ENCODE peak calls at places on chromosomes 6 and 20, in nine cellular contexts. T is activated CD8-positive, alpha-beta T cell treated with anti-CD3 and anti-CD28 coated beads, Interleukin-2, amount 10 ng/mL, durations not matched to agents 7 days and 5 days; C is SW480; M is activated gamma-delta T cell treated with Interleukin-2 at 50 U/mL for 16 hours; Z is HuH-7.5; B is fibroblast of pulmonary artery; Q is cardiac fibroblast; P is stimulated activated CD4-positive, alpha-beta T cell treated with anti-CD3 and anti-CD28 coated beads, Interleukin-2, amount 100 ng/mL, for 48 hours; J is ureter. E is an unnamed sample.

GRCh38 chr20:32580194-32580593 is 4.9 kb downstream of the NOL4L start:
- DNase-seq in C (no peak), P (no peak), Q (no peak), B (no peak), Z (no peak), T (no peak), M (no peak), J (no peak), E (no peak)

GRCh38 chr6:28922004-28922840 is 1.6 kb downstream of the TRIM27 start:
- DNase-seq in Q (peak), J (peak), B (peak), C (peak), M (no peak), P (no peak), T (peak), Z (peak), E (no peak)

GRCh38 chr20:14478126-14478525 is 140.7 kb upstream of the FLRT3 start:
- DNase-seq in T (no peak), Q (no peak), Z (no peak), C (no peak), B (no peak), P (no peak), J (no peak), M (no peak), E (no peak)

GRCh38 chr6:149717255-149717587 is 680 bp downstream of the LATS1 start:
- DNase-seq in Q (no peak), C (no peak), T (no peak), Z (no peak), B (no peak), M (no peak), J (no peak), P (no peak), E (no peak)

GRCh38 chr20:56788041-56788670 is 159.1 kb downstream of the TFAP2C start:
- DNase-seq in T (no peak), J (peak), Q (peak), M (no peak), Z (peak), B (peak), C (peak), P (no peak), E (peak)

GRCh38 chr6:34544776-34545471 is 11.2 kb downstream of the SPDEF start:
- DNase-seq in M (no peak), C (no peak), Q (peak), P (no peak), T (no peak), B (peak), Z (no peak), J (no peak), E (no peak)

GRCh38 chr6:37180075-37180474 is 10.1 kb downstream of the PIM1 start:
- DNase-seq in B (no peak), M (no peak), Q (no peak), J (no peak), C (no peak), P (no peak), T (no peak), Z (no peak), E (peak)

GRCh38 chr6:170288091-170288631 is 2.7 kb downstream of the DLL1 start:
- DNase-seq in Q (no peak), B (no peak), P (no peak), T (no peak), C (no peak), M (no peak), Z (no peak), J (peak), E (no peak)

GRCh38 chr6:163405412-163406309 is 8.9 kb upstream of the QKI start:
- DNase-seq in Z (no peak), M (no peak), Q (peak), B (no peak), T (peak), J (peak), P (no peak), C (no peak), E (peak)

GRCh38 chr6:54846243-54846856 is at the start of gene FAM83B:
- DNase-seq in Z (peak), M (no peak), P (no peak), B (no peak), T (no peak), J (peak), Q (peak), C (peak), E (peak)

GRCh38 chr20:54115172-54115854 is 44.9 kb upstream of the BCAS1 start:
- DNase-seq in M (no peak), B (peak), Z (no peak), J (no peak), P (no peak), T (no peak), Q (peak), C (no peak), E (no peak)

GRCh38 chr6:147005499-147005898 is 198.7 kb upstream of the STXBP5 start:
- DNase-seq in B (no peak), C (no peak), T (no peak), Z (no peak), M (no peak), J (no peak), P (no peak), Q (no peak), E (no peak)

GRCh38 chr6:105601541-105602174 is 198.8 kb upstream of the PREP start:
- DNase-seq in T (no peak), B (peak), J (peak), M (no peak), P (peak), Z (no peak), Q (peak), C (no peak), E (peak)

GRCh38 chr6:23600118-23600517 is 525.9 kb upstream of the NRSN1 start:
- DNase-seq in C (no peak), T (no peak), Q (no peak), Z (no peak), J (no peak), P (no peak), M (no peak), B (no peak), E (no peak)

E was measured in lower leg skin.